ENCODE peak calls at places on chromosomes 12 and 14, in nine cellular contexts. One of them, this sample, is unnamed.

GRCh38 chr12:115895247-115895646 is 382.2 kb downstream of the MED13L start:
- DNase-seq in stimulated activated naive CD4-positive, alpha-beta T cell treated with Interleukin-2 at 50 U/mL for 16 hours: no peak
- DNase-seq in left lung: no peak
- DNase-seq in NCI-H1048: no peak
- DNase-seq in activated B cell treated with CpG ODN at 0.5 μM for 24 hours: no peak
- DNase-seq in H7: peak
- DNase-seq in COR-L47: no peak
- DNase-seq in psoas muscle: no peak
- DNase-seq in iPS-NIHi11: peak
- DNase-seq in this sample: no peak

GRCh38 chr14:49954171-49954631 is 61.3 kb downstream of the ARF6 start:
- DNase-seq in stimulated activated naive CD4-positive, alpha-beta T cell treated with Interleukin-2 at 50 U/mL for 16 hours: no peak
- DNase-seq in left lung: no peak
- DNase-seq in NCI-H1048: no peak
- DNase-seq in activated B cell treated with CpG ODN at 0.5 μM for 24 hours: no peak
- DNase-seq in H7: no peak
- DNase-seq in COR-L47: no peak
- DNase-seq in psoas muscle: peak
- DNase-seq in iPS-NIHi11: no peak
- DNase-seq in this sample: no peak

GRCh38 chr14:46197856-46198255 is 453.7 kb downstream of the RPL10L start:
- DNase-seq in stimulated activated naive CD4-positive, alpha-beta T cell treated with Interleukin-2 at 50 U/mL for 16 hours: no peak
- DNase-seq in left lung: no peak
- DNase-seq in NCI-H1048: no peak
- DNase-seq in activated B cell treated with CpG ODN at 0.5 μM for 24 hours: no peak
- DNase-seq in H7: no peak
- DNase-seq in COR-L47: no peak
- DNase-seq in psoas muscle: no peak
- DNase-seq in iPS-NIHi11: no peak
- DNase-seq in this sample: no peak

GRCh38 chr14:56224691-56225681 is 106.8 kb downstream of the PELI2 start:
- DNase-seq in stimulated activated naive CD4-positive, alpha-beta T cell treated with Interleukin-2 at 50 U/mL for 16 hours: no peak
- DNase-seq in left lung: peak
- DNase-seq in NCI-H1048: no peak
- DNase-seq in activated B cell treated with CpG ODN at 0.5 μM for 24 hours: no peak
- DNase-seq in H7: no peak
- DNase-seq in COR-L47: no peak
- DNase-seq in psoas muscle: no peak
- DNase-seq in iPS-NIHi11: no peak
- DNase-seq in this sample: no peak

GRCh38 chr14:78836777-78837176 is 666.6 kb downstream of the NRXN3 start:
- DNase-seq in stimulated activated naive CD4-positive, alpha-beta T cell treated with Interleukin-2 at 50 U/mL for 16 hours: no peak
- DNase-seq in left lung: no peak
- DNase-seq in NCI-H1048: no peak
- DNase-seq in activated B cell treated with CpG ODN at 0.5 μM for 24 hours: no peak
- DNase-seq in H7: peak
- DNase-seq in COR-L47: peak
- DNase-seq in psoas muscle: peak
- DNase-seq in iPS-NIHi11: peak
- DNase-seq in this sample: peak

GRCh38 chr12:79055926-79056674 is 191.5 kb downstream of the SYT1 start:
- DNase-seq in stimulated activated naive CD4-positive, alpha-beta T cell treated with Interleukin-2 at 50 U/mL for 16 hours: no peak
- DNase-seq in left lung: no peak
- DNase-seq in NCI-H1048: no peak
- DNase-seq in activated B cell treated with CpG ODN at 0.5 μM for 24 hours: no peak
- DNase-seq in H7: no peak
- DNase-seq in COR-L47: no peak
- DNase-seq in psoas muscle: no peak
- DNase-seq in iPS-NIHi11: no peak
- DNase-seq in this sample: no peak

GRCh38 chr14:104282332-104283196 is 144.2 kb downstream of the KIF26A start:
- DNase-seq in stimulated activated naive CD4-positive, alpha-beta T cell treated with Interleukin-2 at 50 U/mL for 16 hours: no peak
- DNase-seq in left lung: peak
- DNase-seq in NCI-H1048: no peak
- DNase-seq in activated B cell treated with CpG ODN at 0.5 μM for 24 hours: no peak
- DNase-seq in H7: no peak
- DNase-seq in COR-L47: no peak
- DNase-seq in psoas muscle: peak
- DNase-seq in iPS-NIHi11: peak
- DNase-seq in this sample: no peak

GRCh38 chr12:48882325-48882687 is 16.6 kb upstream of the RND1 start:
- DNase-seq in stimulated activated naive CD4-positive, alpha-beta T cell treated with Interleukin-2 at 50 U/mL for 16 hours: no peak
- DNase-seq in left lung: no peak
- DNase-seq in NCI-H1048: no peak
- DNase-seq in activated B cell treated with CpG ODN at 0.5 μM for 24 hours: no peak
- DNase-seq in H7: peak
- DNase-seq in COR-L47: no peak
- DNase-seq in psoas muscle: no peak
- DNase-seq in iPS-NIHi11: no peak
- DNase-seq in this sample: no peak

GRCh38 chr12:12492547-12492946 is 70.1 kb downstream of the DUSP16 start:
- DNase-seq in stimulated activated naive CD4-positive, alpha-beta T cell treated with Interleukin-2 at 50 U/mL for 16 hours: no peak
- DNase-seq in left lung: no peak
- DNase-seq in NCI-H1048: no peak
- DNase-seq in activated B cell treated with CpG ODN at 0.5 μM for 24 hours: no peak
- DNase-seq in H7: no peak
- DNase-seq in COR-L47: no peak
- DNase-seq in psoas muscle: no peak
- DNase-seq in iPS-NIHi11: no peak
- DNase-seq in this sample: no peak

GRCh38 chr14:54026671-54027070 is 70.0 kb upstream of the BMP4 start:
- DNase-seq in stimulated activated naive CD4-positive, alpha-beta T cell treated with Interleukin-2 at 50 U/mL for 16 hours: no peak
- DNase-seq in left lung: no peak
- DNase-seq in NCI-H1048: no peak
- DNase-seq in activated B cell treated with CpG ODN at 0.5 μM for 24 hours: no peak
- DNase-seq in H7: no peak
- DNase-seq in COR-L47: no peak
- DNase-seq in psoas muscle: no peak
- DNase-seq in iPS-NIHi11: no peak
- DNase-seq in this sample: no peak

GRCh38 chr12:97093187-97093683 is 186.2 kb downstream of the NEDD1 start:
- DNase-seq in stimulated activated naive CD4-positive, alpha-beta T cell treated with Interleukin-2 at 50 U/mL for 16 hours: no peak
- DNase-seq in left lung: no peak
- DNase-seq in NCI-H1048: no peak
- DNase-seq in activated B cell treated with CpG ODN at 0.5 μM for 24 hours: no peak
- DNase-seq in H7: peak
- DNase-seq in COR-L47: no peak
- DNase-seq in psoas muscle: no peak
- DNase-seq in iPS-NIHi11: no peak
- DNase-seq in this sample: no peak

GRCh38 chr12:25977047-25977446 is 18.6 kb downstream of the RASSF8 start:
- DNase-seq in stimulated activated naive CD4-positive, alpha-beta T cell treated with Interleukin-2 at 50 U/mL for 16 hours: no peak
- DNase-seq in left lung: no peak
- DNase-seq in NCI-H1048: no peak
- DNase-seq in activated B cell treated with CpG ODN at 0.5 μM for 24 hours: no peak
- DNase-seq in H7: no peak
- DNase-seq in COR-L47: no peak
- DNase-seq in psoas muscle: peak
- DNase-seq in iPS-NIHi11: no peak
- DNase-seq in this sample: no peak